ENCODE peak calls at places on chromosomes 1 and 21, in five cellular contexts. F, X, B, O and C are unnamed samples.

GRCh38 chr1:36781098-36781497 is 253.2 kb downstream of the GRIK3 start:
- DNase-seq in F (no peak), X (no peak), B (no peak), O (no peak), C (no peak)

GRCh38 chr1:29437946-29438345 is 201.6 kb downstream of the PTPRU start:
- DNase-seq in F (no peak), X (no peak), B (no peak), O (no peak), C (no peak)

GRCh38 chr1:32954183-32954582 is 10.4 kb downstream of the RNF19B start:
- DNase-seq in F (no peak), X (no peak), B (no peak), O (no peak), C (peak; percentile 50)

GRCh38 chr1:226480459-226480858 is 68.1 kb upstream of the STUM start:
- DNase-seq in F (no peak), X (no peak), B (no peak), O (no peak), C (no peak)

GRCh38 chr1:66933887-66934700 is 9.3 kb downstream of the MIER1 start:
- DNase-seq in F (no peak), X (no peak), B (no peak), O (no peak), C (no peak)

GRCh38 chr1:207787776-207788175 is 35.9 kb downstream of the CD46 start:
- DNase-seq in F (no peak), X (no peak), B (no peak), O (no peak), C (no peak)

GRCh38 chr21:45078371-45078770 is 4.0 kb downstream of the ADARB1 start:
- DNase-seq in F (no peak), X (no peak), B (no peak), O (no peak), C (no peak)

GRCh38 chr1:6246497-6247295 is 2.7 kb downstream of the HES3 start:
- DNase-seq in F (peak; percentile 79), X (no peak), B (peak; percentile 60), O (peak; percentile 79), C (peak; percentile 94)

GRCh38 chr1:26384076-26384475 is 11.5 kb upstream of the ZNF683 start:
- DNase-seq in F (no peak), X (no peak), B (no peak), O (no peak), C (no peak)

GRCh38 chr1:156816561-156817328 is at the start of gene SH2D2A:
- DNase-seq in F (no peak), X (no peak), B (no peak), O (peak; percentile 88), C (no peak)

GRCh38 chr1:179883739-179884138 is 1.7 kb downstream of the TOR1AIP1 start:
- DNase-seq in F (no peak), X (no peak), B (no peak), O (peak; percentile 26), C (no peak)

GRCh38 chr1:110348050-110348449 is 8.9 kb downstream of the RBM15 start:
- DNase-seq in F (no peak), X (no peak), B (no peak), O (no peak), C (no peak)

GRCh38 chr1:14697371-14697770 is 98.9 kb downstream of the KAZN start:
- DNase-seq in F (no peak), X (no peak), B (no peak), O (no peak), C (no peak)